ENCODE peak calls at places on chromosomes 13 and 19, in eight cellular contexts. B, Z, F, S, O, M, A and J are unnamed samples. For H3K4me1, the result is how much of the 10 kb centered on the place peaks cover.

GRCh38 chr13:112767506-112768471 is 78.0 kb downstream of the ATP11A start:
- DNase-seq in Z (no peak), F (peak), O (no peak), S (no peak), M (peak), B (no peak), A (no peak), J (no peak)

GRCh38 chr13:45546410-45546765 is 69.2 kb downstream of the ERICH6B start:
- DNase-seq in Z (no peak), M (no peak), F (no peak), B (no peak), S (no peak), O (no peak), A (no peak), J (no peak)

GRCh38 chr13:49371943-49372636 is 71.8 kb downstream of the CAB39L start:
- DNase-seq in S (no peak), O (no peak), F (no peak), Z (no peak), M (no peak), A (no peak), B (no peak), J (peak)

GRCh38 chr19:49801966-49802661 is 11.0 kb downstream of the FUZ start:
- DNase-seq in Z (peak), B (no peak), O (peak), S (no peak), M (peak), F (peak), A (peak), J (no peak)

GRCh38 chr13:48492123-48493075 is 40.5 kb downstream of the RCBTB2 start:
- DNase-seq in Z (peak), M (peak), F (peak), O (peak), S (no peak), A (peak), B (no peak), J (peak)

GRCh38 chr19:39987167-39987566 is 9.7 kb upstream of the ZNF546 start:
- DNase-seq in A (no peak), M (no peak), O (no peak), B (no peak), F (no peak), Z (no peak), S (no peak), J (no peak)

GRCh38 chr13:49935171-49936084 is 712 bp downstream of the SPRYD7 start:
- DNase-seq in S (peak), A (no peak), O (no peak), M (no peak), F (peak), B (peak), Z (peak), J (peak)

GRCh38 chr19:12841094-12841493 is 2.8 kb downstream of the MAST1 start:
- DNase-seq in B (no peak), O (no peak), F (no peak), M (no peak), A (no peak), Z (peak), S (no peak), J (no peak)

GRCh38 chr19:7977021-7977722 is 28.3 kb downstream of the ELAVL1 start:
- DNase-seq in O (no peak), M (no peak), Z (no peak), F (no peak), A (no peak), S (no peak), B (no peak), J (no peak)

GRCh38 chr13:34462843-34463242 is 479.2 kb upstream of the NBEA start:
- DNase-seq in F (no peak), B (peak), Z (peak), S (peak), O (no peak), A (no peak), M (peak), J (no peak)

GRCh38 chr19:56806639-56807038 is 33.9 kb downstream of the PEG3 start:
- DNase-seq in Z (no peak), A (no peak), M (no peak), B (no peak), O (no peak), S (no peak), F (no peak), J (no peak)

GRCh38 chr19:30391052-30391451 is 18.9 kb downstream of the ZNF536 start:
- DNase-seq in A (no peak), B (no peak), S (no peak), M (no peak), Z (no peak), F (no peak), O (no peak), J (no peak)

GRCh38 chr13:42392706-42393572 is 121.0 kb downstream of the AKAP11 start:
- DNase-seq in B (no peak), O (no peak), M (no peak), A (no peak), F (no peak), Z (no peak), S (no peak), J (peak)

GRCh38 chr13:46530084-46530935 is 22.7 kb upstream of the LRCH1 start:
- DNase-seq in A (no peak), S (no peak), Z (peak), B (no peak), F (no peak), M (no peak), O (no peak), J (no peak)

GRCh38 chr13:46154136-46154854 is 27.7 kb downstream of the LCP1 start:
- DNase-seq in M (no peak), S (no peak), Z (peak), F (no peak), O (no peak), A (no peak), B (no peak), J (no peak)

GRCh38 chr13:28199089-28199488 is 60.7 kb downstream of the PAN3 start:
- DNase-seq in A (no peak), S (no peak), B (no peak), M (no peak), F (no peak), O (no peak), Z (no peak), J (no peak)

GRCh38 chr13:19817510-19818158 is 34.9 kb upstream of the PSPC1 start:
- DNase-seq in S (no peak), M (no peak), B (no peak), F (no peak), A (no peak), Z (no peak), O (no peak), J (no peak)

GRCh38 chr19:46482645-46483044 is 11.3 kb upstream of the PNMA8A start:
- DNase-seq in S (no peak), Z (peak), B (no peak), A (no peak), M (no peak), O (no peak), F (no peak), J (no peak)

GRCh38 chr19:55599468-55600335 is at the start of the genes FIZ1 and ZNF524:
- DNase-seq in B (peak), S (peak), F (peak), A (peak), Z (peak), M (peak), O (peak), J (peak)

GRCh38 chr13:49110122-49110831 is 109.9 kb upstream of the MLNR start:
- DNase-seq in F (peak), Z (peak), S (peak), A (peak), B (peak), M (peak), O (peak), J (peak)

GRCh38 chr13:110874508-110874960 is 40.3 kb downstream of the ANKRD10 start:
- DNase-seq in A (peak), O (peak), M (peak), S (peak), Z (peak), F (peak), B (peak), J (peak)

GRCh38 chr19:883661-884211 is 9.3 kb downstream of the MED16 start:
- DNase-seq in A (no peak), B (no peak), O (no peak), F (no peak), Z (no peak), M (no peak), S (peak), J (no peak)

GRCh38 chr19:54463531-54464043 is at the start of gene LENG9:
- DNase-seq in B (peak), O (peak), Z (peak), S (peak), M (peak), F (peak), A (peak), J (peak)

GRCh38 chr19:10797078-10797477 is 38.9 kb downstream of the TMED1 start:
- DNase-seq in B (no peak), O (no peak), S (no peak), F (no peak), Z (no peak), M (no peak), A (no peak), J (peak)

GRCh38 chr19:32317045-32317444 is 28.4 kb upstream of the ZNF507 start:
- DNase-seq in Z (no peak), S (no peak), M (no peak), F (no peak), B (no peak), A (no peak), O (no peak), J (no peak)

GRCh38 chr19:1250374-1251232 is 2.2 kb downstream of the MIDN start:
- DNase-seq in M (no peak), A (no peak), F (peak), Z (peak), S (no peak), B (peak), O (peak), J (peak)

GRCh38 chr13:101035119-101035620 is 360.6 kb upstream of the TMTC4 start:
- DNase-seq in S (no peak), F (no peak), B (no peak), M (no peak), A (no peak), Z (no peak), O (no peak), J (no peak)
- H3K27ac ChIP-seq in S (no peak), F (no peak), B (no peak), M (no peak), A (no peak), Z (no peak), O (no peak), J (no peak)

GRCh38 chr19:38697197-38697596 is 47.1 kb downstream of the CAPN12 start:
- DNase-seq in O (no peak), F (no peak), A (no peak), Z (no peak), M (no peak), B (no peak), S (no peak), J (no peak)

GRCh38 chr19:38699027-38699346 is 45.3 kb downstream of the CAPN12 start:
- DNase-seq in S (no peak), M (no peak), A (no peak), B (no peak), Z (no peak), F (no peak), O (no peak), J (no peak)

GRCh38 chr19:38699647-38700349 is 44.5 kb downstream of the CAPN12 start:
- DNase-seq in Z (no peak), B (no peak), O (no peak), S (no peak), F (no peak), M (no peak), A (no peak), J (no peak)

GRCh38 chr19:38697641-38698071 is 46.6 kb downstream of the CAPN12 start:
- DNase-seq in M (no peak), O (no peak), B (no peak), A (no peak), S (no peak), Z (no peak), F (no peak), J (no peak)

DNA sequence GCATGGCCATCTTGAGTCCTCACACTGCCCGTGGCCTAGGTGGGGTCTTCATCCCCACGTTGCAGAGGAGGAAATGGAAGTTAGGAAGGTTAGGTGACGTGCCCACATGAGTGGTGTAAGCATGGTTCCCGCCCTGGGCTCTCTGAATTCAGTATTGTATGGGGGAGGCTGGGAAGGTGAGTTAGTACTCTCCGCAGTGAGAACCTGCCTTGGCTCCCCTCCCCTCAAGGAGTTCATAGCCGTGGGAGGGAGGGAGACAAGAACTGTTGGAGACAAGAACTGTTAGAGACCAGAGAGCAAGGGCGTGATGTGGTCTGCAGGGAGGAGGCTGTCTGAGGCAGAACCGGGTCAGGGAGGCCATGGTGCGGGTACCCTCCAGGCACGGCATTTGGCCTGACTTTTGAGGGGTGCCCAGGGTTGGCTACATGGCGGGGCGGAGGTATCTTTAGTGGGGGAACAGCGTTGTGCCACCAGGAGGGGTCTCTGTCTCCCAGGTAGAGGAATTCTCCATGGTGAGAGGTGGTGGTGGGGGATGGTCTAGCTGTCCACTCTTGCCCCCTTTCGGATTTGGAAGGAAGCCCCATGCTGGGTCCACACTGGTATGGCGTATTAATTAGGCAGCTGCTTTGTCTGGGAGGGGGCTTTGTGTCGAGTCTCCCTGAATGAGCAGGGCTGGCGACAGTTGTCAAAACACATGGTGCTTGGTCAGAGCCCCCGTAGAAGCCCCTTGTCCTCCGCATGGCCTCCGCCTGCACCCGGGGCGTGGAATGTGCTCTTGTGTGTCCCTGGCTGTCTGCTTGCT is 45.8 kb downstream of the CAPN12 start:
- DNase-seq in M (no peak), Z (no peak), A (no peak), F (no peak), S (no peak), O (no peak), B (no peak), J (no peak)
- H3K4me1 ChIP-seq in M (half or more), Z (under half), A (under half), F (half or more), S (under half), O (under half), B (under half), J (half or more)

DNA sequence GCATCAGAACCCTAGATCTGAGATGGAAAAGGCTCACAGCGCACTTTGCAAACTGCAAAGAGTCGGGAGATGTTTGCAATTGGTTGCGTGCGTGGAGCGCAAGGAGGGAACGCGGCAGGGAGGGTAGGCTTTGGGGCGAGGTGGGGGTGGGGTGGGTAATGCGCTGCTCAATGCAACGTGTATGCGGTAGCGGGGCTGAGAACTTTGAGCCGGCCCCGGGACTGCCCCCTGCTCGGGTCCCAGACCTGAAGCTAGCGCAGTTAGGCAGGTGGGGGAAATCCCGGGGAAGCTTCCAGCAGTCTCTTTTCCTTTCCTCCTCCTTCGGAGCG is 971 bp downstream of the FOSB start:
- DNase-seq in F (no peak), M (no peak), O (no peak), Z (no peak), S (no peak), B (no peak), A (no peak), J (no peak)
- H3K27ac ChIP-seq in F (peak), M (peak), O (peak), Z (peak), S (peak), B (peak), A (peak), J (peak)

GRCh38 chr19:16527971-16528521 is 14.2 kb downstream of the CHERP start:
- DNase-seq in Z (peak), F (no peak), S (no peak), B (peak), A (no peak), O (no peak), M (no peak), J (no peak)

GRCh38 chr19:16529466-16530144 is 12.6 kb downstream of the CHERP start:
- DNase-seq in S (no peak), M (no peak), B (no peak), A (no peak), O (no peak), F (no peak), Z (no peak), J (no peak)

GRCh38 chr19:16532440-16533273 is 9.6 kb downstream of the CHERP start:
- DNase-seq in B (peak), F (no peak), Z (no peak), O (no peak), S (no peak), M (no peak), A (no peak), J (no peak)

GRCh38 chr19:16530540-16531379 is 11.5 kb downstream of the CHERP start:
- DNase-seq in S (no peak), B (no peak), A (no peak), O (no peak), F (no peak), Z (no peak), M (no peak), J (no peak)

GRCh38 chr19:16531380-16531669 is 10.9 kb downstream of the CHERP start:
- DNase-seq in Z (no peak), O (no peak), B (no peak), A (no peak), M (no peak), F (no peak), S (no peak), J (no peak)
- H3K4me1 ChIP-seq in Z (under half), O (under half), B (under half), A (under half), M (under half), F (under half), S (under half), J (under half)

GRCh38 chr13:62210951-62211350 is 795.3 kb upstream of the PCDH20 start:
- DNase-seq in O (no peak), F (no peak), Z (no peak), B (no peak), M (no peak), A (no peak), S (no peak), J (no peak)

GRCh38 chr13:62207388-62207787 is 791.7 kb upstream of the PCDH20 start:
- DNase-seq in M (no peak), F (no peak), S (no peak), A (no peak), Z (no peak), O (no peak), B (no peak), J (no peak)

GRCh38 chr13:62205273-62205672 is 789.6 kb upstream of the PCDH20 start:
- DNase-seq in M (no peak), A (no peak), Z (no peak), S (no peak), B (no peak), F (no peak), O (no peak), J (no peak)

GRCh38 chr13:62212246-62212645 is 796.6 kb upstream of the PCDH20 start:
- DNase-seq in O (no peak), F (no peak), A (no peak), Z (no peak), B (no peak), M (no peak), S (no peak), J (no peak)

GRCh38 chr13:62209539-62209938 is 793.9 kb upstream of the PCDH20 start:
- DNase-seq in Z (no peak), S (no peak), O (no peak), M (no peak), A (no peak), F (no peak), B (no peak), J (no peak)
- H3K27ac ChIP-seq in Z (no peak), S (no peak), O (no peak), M (no peak), A (no peak), F (no peak), B (no peak), J (no peak)

GRCh38 chr13:95254341-95254740 is 46.9 kb downstream of the ABCC4 start:
- DNase-seq in O (no peak), B (no peak), A (no peak), Z (no peak), M (no peak), S (peak), F (no peak), J (no peak)
- H3K4me1 ChIP-seq in O (under half), B (under half), A (under half), Z (under half), M (under half), S (half or more), F (under half), J (under half)

GRCh38 chr19:17109962-17110598 is 34.5 kb downstream of the MYO9B start:
- DNase-seq in M (peak), B (no peak), A (peak), S (no peak), F (peak), Z (no peak), O (no peak), J (no peak)

GRCh38 chr19:17112271-17112670 is 36.7 kb downstream of the MYO9B start:
- DNase-seq in A (no peak), M (no peak), O (no peak), Z (no peak), F (no peak), S (no peak), B (no peak), J (no peak)

GRCh38 chr19:17109300-17109699 is 33.7 kb downstream of the MYO9B start:
- DNase-seq in F (no peak), Z (no peak), B (no peak), M (no peak), O (no peak), A (no peak), S (no peak), J (no peak)

GRCh38 chr19:17111766-17112165 is 36.2 kb downstream of the MYO9B start:
- DNase-seq in Z (no peak), F (no peak), O (no peak), S (no peak), A (no peak), B (no peak), M (no peak), J (no peak)

DNA sequence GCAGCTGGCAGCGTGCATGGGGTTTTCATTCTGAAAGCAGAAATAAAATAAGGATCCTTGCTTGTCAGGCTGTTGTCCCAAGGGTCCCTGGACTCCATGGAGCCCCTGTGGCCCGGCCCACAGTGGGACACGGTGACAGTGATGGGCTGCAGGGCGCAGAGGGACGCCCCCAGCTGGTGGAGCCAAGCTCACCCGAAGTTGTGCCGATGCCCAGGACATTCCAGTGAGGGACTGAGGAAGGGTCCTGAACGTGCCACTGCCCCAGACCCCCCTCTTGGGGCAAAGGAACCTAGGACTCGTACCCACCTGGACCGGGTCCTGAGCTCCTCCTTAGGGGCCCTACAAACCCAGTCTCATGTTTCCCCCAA is 35.0 kb downstream of the MYO9B start:
- DNase-seq in O (no peak), S (no peak), B (no peak), Z (no peak), F (no peak), A (no peak), M (no peak), J (no peak)
- H3K27ac ChIP-seq in O (no peak), S (no peak), B (no peak), Z (no peak), F (peak), A (peak), M (no peak), J (no peak)